ENCODE peak calls at places on chromosomes 13 and 19, in nine cellular contexts. R is fibroblast of lung, F is tibial nerve, B is adrenal gland, L is lung, C is gastrocnemius medialis, Q is ovary, J is suprapubic skin, H is SK-N-SH. G is an unnamed sample. For H3K4me1, the result is how much of the 10 kb centered on the place peaks cover.

GRCh38 chr13:32142956-32143375 is 111.4 kb downstream of the FRY start:
- DNase-seq in R (peak), F (no peak), B (no peak), L (no peak), C (no peak), Q (no peak), J (no peak), H (peak), G (no peak)

GRCh38 chr13:65034266-65034665 is 2195.9 kb downstream of the PCDH9 start:
- DNase-seq in R (no peak), F (no peak), B (no peak), L (no peak), C (no peak), Q (no peak), J (no peak), H (peak), G (no peak)

GRCh38 chr13:26037302-26037701 is 14.5 kb downstream of the SHISA2 start:
- DNase-seq in R (no peak), F (no peak), B (no peak), L (peak), C (no peak), Q (no peak), J (no peak), H (no peak), G (no peak)

GRCh38 chr19:9857920-9858746 is 23.0 kb downstream of the PIN1 start:
- DNase-seq in R (no peak), F (no peak), B (no peak), L (no peak), C (no peak), Q (no peak), J (no peak), H (no peak), G (no peak)

GRCh38 chr13:60756306-60756705 is 359.3 kb downstream of the TDRD3 start:
- DNase-seq in R (no peak), F (no peak), B (no peak), L (no peak), C (no peak), Q (no peak), J (no peak), H (no peak), G (no peak)

GRCh38 chr19:12090807-12091206 is 26.3 kb downstream of the ZNF844 start:
- DNase-seq in R (peak), F (no peak), B (peak), L (peak), C (no peak), Q (peak), J (no peak), H (peak), G (no peak)

GRCh38 chr19:13398780-13399726 is 107.2 kb downstream of the CACNA1A start:
- DNase-seq in R (peak), F (no peak), B (no peak), L (no peak), C (no peak), Q (no peak), J (no peak), H (no peak), G (peak)

GRCh38 chr13:39107484-39108040 is 69.3 kb downstream of the NHLRC3 start:
- DNase-seq in R (no peak), F (no peak), B (no peak), L (no peak), C (no peak), Q (no peak), J (no peak), H (no peak), G (no peak)

GRCh38 chr19:55643003-55643732 is at the start of gene ZNF581:
- DNase-seq in R (peak), F (no peak), B (peak), L (peak), C (peak), Q (peak), J (peak), H (peak), G (no peak)

GRCh38 chr13:108283110-108283509 is 13.6 kb downstream of the TNFSF13B start:
- DNase-seq in R (peak), F (no peak), B (no peak), L (no peak), C (no peak), Q (no peak), J (no peak), H (no peak), G (no peak)

GRCh38 chr19:12789098-12789903 is 2.0 kb upstream of the JUNB start:
- DNase-seq in R (no peak), F (no peak), B (no peak), L (no peak), C (no peak), Q (no peak), J (no peak), H (no peak), G (no peak)

GRCh38 chr13:98934243-98934642 is 43.6 kb downstream of the DOCK9 start:
- DNase-seq in R (no peak), F (no peak), B (no peak), L (no peak), C (no peak), Q (no peak), J (no peak), H (no peak), G (no peak)

GRCh38 chr19:2235026-2235395 is 1.1 kb downstream of the PLEKHJ1 start:
- DNase-seq in R (no peak), F (no peak), B (no peak), L (no peak), C (no peak), Q (no peak), J (no peak), H (no peak), G (no peak)

GRCh38 chr13:105996391-105997028 is 539.0 kb downstream of the EFNB2 start:
- DNase-seq in R (no peak), F (no peak), B (no peak), L (no peak), C (no peak), Q (no peak), J (no peak), H (no peak), G (no peak)

GRCh38 chr19:42200116-42200740 is 17.2 kb downstream of the DEDD2 start:
- DNase-seq in R (no peak), F (no peak), B (peak), L (no peak), C (no peak), Q (no peak), J (no peak), H (no peak), G (no peak)

GRCh38 chr19:2497186-2497585 is 21.3 kb downstream of the GADD45B start:
- DNase-seq in R (no peak), F (no peak), B (no peak), L (no peak), C (no peak), Q (no peak), J (no peak), H (no peak), G (no peak)

GRCh38 chr13:50589139-50589538 is 254.4 kb downstream of the DLEU7 start:
- DNase-seq in R (peak), F (no peak), B (peak), L (no peak), C (no peak), Q (no peak), J (no peak), H (peak), G (peak)

GRCh38 chr19:43766755-43767043 is 11.9 kb upstream of the SMG9 start:
- DNase-seq in R (no peak), F (no peak), B (no peak), L (no peak), C (no peak), Q (no peak), J (no peak), H (no peak), G (no peak)

GRCh38 chr19:11268783-11269267 is 6.5 kb upstream of the DOCK6 start:
- DNase-seq in R (peak), F (peak), B (peak), L (peak), C (peak), Q (peak), J (no peak), H (peak), G (no peak)

GRCh38 chr19:3123956-3124355 is 11.9 kb upstream of the GNA15 start:
- DNase-seq in R (no peak), F (no peak), B (no peak), L (no peak), C (no peak), Q (no peak), J (no peak), H (no peak), G (no peak)

GRCh38 chr19:53881482-53882390 is at the start of gene PRKCG:
- DNase-seq in R (no peak), F (no peak), B (no peak), L (peak), C (no peak), Q (peak), J (no peak), H (peak), G (no peak)

GRCh38 chr13:43333176-43333575 is 309.8 kb downstream of the DNAJC15 start:
- DNase-seq in R (no peak), F (no peak), B (no peak), L (no peak), C (no peak), Q (no peak), J (no peak), H (peak), G (no peak)

GRCh38 chr13:19161308-19161707 is 20.3 kb downstream of the TUBA3C start:
- DNase-seq in R (no peak), F (no peak), B (no peak), L (no peak), C (no peak), Q (no peak), J (no peak), H (no peak), G (no peak)

GRCh38 chr19:49441960-49442350 is 628 bp upstream of the SLC17A7 start:
- DNase-seq in R (no peak), F (no peak), B (no peak), L (no peak), C (no peak), Q (no peak), J (no peak), H (peak), G (no peak)

GRCh38 chr19:522726-523125 is 8.8 kb upstream of the CDC34 start:
- DNase-seq in R (no peak), F (no peak), B (no peak), L (no peak), C (no peak), Q (no peak), J (no peak), H (no peak), G (no peak)

GRCh38 chr13:43783820-43784219 is 3.0 kb downstream of the ENOX1 start:
- DNase-seq in R (peak), F (no peak), B (no peak), L (no peak), C (no peak), Q (no peak), J (no peak), H (peak), G (no peak)

GRCh38 chr13:29733069-29733700 is 117.2 kb downstream of the UBL3 start:
- DNase-seq in R (no peak), F (no peak), B (no peak), L (no peak), C (no peak), Q (no peak), J (no peak), H (no peak), G (no peak)

GRCh38 chr13:85601526-85601925 is 197.7 kb downstream of the SLITRK6 start:
- DNase-seq in R (peak), F (no peak), B (no peak), L (no peak), C (no peak), Q (no peak), J (no peak), H (no peak), G (no peak)

GRCh38 chr19:18021121-18021755 is 13.3 kb downstream of the ARRDC2 start:
- DNase-seq in R (peak), F (peak), B (peak), L (peak), C (peak), Q (peak), J (peak), H (no peak), G (no peak)

GRCh38 chr13:55577847-55578210 is 1562.9 kb upstream of the PRR20A start:
- DNase-seq in R (no peak), F (no peak), B (no peak), L (no peak), C (no peak), Q (no peak), J (no peak), H (no peak), G (no peak)

GRCh38 chr19:14030997-14031718 is 404 bp upstream of the IL27RA start:
- DNase-seq in R (no peak), F (no peak), B (no peak), L (no peak), C (no peak), Q (no peak), J (no peak), H (peak), G (no peak)

DNA sequence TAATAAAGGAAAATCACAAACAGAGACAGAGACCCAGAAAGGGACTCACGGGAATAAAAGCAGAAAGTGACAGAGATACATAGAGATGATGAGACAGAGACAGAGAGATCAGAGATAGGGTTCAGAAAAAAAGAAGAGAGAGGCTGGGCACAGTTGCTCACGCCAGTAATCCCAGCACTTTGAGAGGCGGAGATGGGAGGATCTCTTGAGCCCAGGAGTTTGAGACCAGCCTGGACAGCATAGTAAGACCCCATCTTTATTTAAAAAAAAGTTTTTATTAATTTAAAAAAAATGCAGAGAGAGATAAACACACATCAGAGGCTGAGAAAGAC is 19.4 kb upstream of the FOSB start:
- DNase-seq in R (no peak), F (no peak), B (no peak), L (no peak), C (no peak), Q (no peak), J (no peak), H (no peak), G (no peak)
- H3K4me1 ChIP-seq in R (under half), F (under half), B (under half), L (under half), C (under half), Q (under half), J (half or more), H (under half), G (half or more)

GRCh38 chr13:33284016-33284415 is 1.5 kb downstream of the STARD13 start:
- DNase-seq in R (no peak), F (no peak), B (no peak), L (no peak), C (no peak), Q (no peak), J (no peak), H (no peak), G (no peak)

GRCh38 chr13:33286143-33286542 is 588 bp upstream of the STARD13 start:
- DNase-seq in R (no peak), F (no peak), B (no peak), L (peak), C (no peak), Q (no peak), J (no peak), H (no peak), G (no peak)

GRCh38 chr13:33287142-33287882 is 1.8 kb upstream of the STARD13 start:
- DNase-seq in R (no peak), F (no peak), B (no peak), L (no peak), C (no peak), Q (no peak), J (no peak), H (no peak), G (no peak)

GRCh38 chr13:33284916-33285315 is 639 bp downstream of the STARD13 start:
- DNase-seq in R (no peak), F (no peak), B (no peak), L (no peak), C (peak), Q (no peak), J (no peak), H (no peak), G (no peak)

GRCh38 chr13:33285420-33286124 is at the start of gene STARD13:
- DNase-seq in R (peak), F (peak), B (peak), L (peak), C (peak), Q (peak), J (peak), H (peak), G (peak)
- TF ChIP-seq CTCF in R (peak), F (peak), B (peak), L (peak), C (peak), Q (peak), J (peak), H (peak), G (peak)

DNA sequence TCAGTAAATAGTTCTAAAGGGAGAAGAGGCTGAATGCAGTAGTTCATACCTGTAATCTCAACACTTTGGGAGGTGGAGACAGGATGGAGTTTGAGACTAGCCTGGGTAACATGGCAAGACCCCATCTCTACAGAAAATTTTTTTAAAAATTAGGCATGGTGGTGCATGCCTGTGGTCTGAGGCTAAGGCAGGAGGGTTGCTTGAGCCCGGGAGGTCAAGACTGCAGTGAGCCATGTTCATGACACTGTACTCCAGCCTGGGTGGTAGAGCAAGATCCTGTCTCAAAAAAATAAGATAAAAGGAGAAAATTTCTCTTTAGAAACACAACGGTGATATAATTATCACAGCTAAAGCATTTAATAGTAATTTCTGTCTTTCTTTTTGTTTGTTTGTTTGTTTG is 57.1 kb downstream of the SIPA1L3 start:
- DNase-seq in R (no peak), F (no peak), B (no peak), L (no peak), C (no peak), Q (no peak), J (no peak), H (no peak), G (no peak)
- H3K4me1 ChIP-seq in R (under half), F (under half), B (under half), L (under half), C (under half), Q (under half), J (under half), H (under half), G (under half)

DNA sequence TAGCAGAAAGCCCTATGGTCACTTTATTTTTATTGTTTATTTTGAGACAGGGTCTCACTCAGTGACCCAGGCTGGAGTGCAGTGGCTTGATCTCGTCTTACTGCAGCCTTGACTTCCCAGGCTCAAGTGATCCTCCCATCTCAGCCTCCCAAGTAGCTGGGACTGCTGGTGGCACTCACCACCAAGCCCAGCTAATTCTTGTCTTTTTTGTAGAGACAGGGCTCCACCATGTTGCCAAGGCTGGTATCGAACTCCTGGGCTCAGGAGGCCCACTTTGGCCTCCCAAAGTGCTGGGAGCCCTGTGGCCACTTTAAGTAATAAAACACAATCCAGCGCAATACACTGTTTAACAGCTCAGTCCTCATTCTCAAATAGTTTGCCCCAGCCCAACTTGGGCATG is 69.3 kb downstream of the NUFIP1 start:
- DNase-seq in R (peak), F (no peak), B (no peak), L (no peak), C (no peak), Q (no peak), J (no peak), H (no peak), G (no peak)
- TF ChIP-seq CTCF in R (no peak), F (no peak), B (no peak), L (no peak), C (no peak), Q (no peak), J (no peak), H (no peak), G (no peak)

GRCh38 chr19:38690832-38691231 is 43.4 kb downstream of the ACTN4 start:
- DNase-seq in R (no peak), F (no peak), B (no peak), L (no peak), C (no peak), Q (no peak), J (no peak), H (no peak), G (no peak)
- H3K4me1 ChIP-seq in R (under half), F (half or more), B (half or more), L (under half), C (half or more), Q (under half), J (half or more), H (half or more), G (half or more)

DNA sequence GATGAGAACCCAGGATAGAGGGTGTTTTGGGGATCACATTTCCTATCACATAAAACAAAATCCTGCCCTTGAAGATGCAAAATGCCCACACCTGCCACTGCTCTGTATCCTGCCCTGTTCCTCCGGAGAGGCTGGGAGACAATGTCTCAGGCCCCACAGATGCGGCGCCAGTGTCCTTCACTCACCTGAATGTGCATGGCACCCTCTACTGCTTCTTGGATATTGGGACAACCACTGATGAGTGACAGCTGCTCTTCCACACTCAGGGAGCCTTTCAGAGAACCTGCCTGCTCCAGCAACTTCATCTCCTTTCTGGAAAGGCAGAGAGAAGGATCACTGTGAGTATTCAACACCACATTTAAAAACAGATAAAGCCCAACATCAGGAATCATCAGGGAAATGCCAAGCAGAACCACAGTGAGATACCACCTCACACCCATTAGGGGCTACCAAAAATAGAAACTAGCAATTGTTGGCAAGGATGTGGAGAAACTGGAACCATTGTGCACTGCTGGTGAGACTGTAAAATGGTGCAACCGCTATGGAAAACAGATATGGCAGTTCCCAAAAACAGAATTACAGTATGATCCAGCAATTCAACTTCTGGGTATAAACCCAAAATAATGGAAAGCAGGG is 36.4 kb downstream of the CRYL1 start:
- DNase-seq in R (peak), F (no peak), B (no peak), L (no peak), C (no peak), Q (no peak), J (no peak), H (no peak), G (no peak)
- TF ChIP-seq CTCF in R (peak), F (no peak), B (peak), L (peak), C (no peak), Q (no peak), J (peak), H (no peak), G (peak)